ENCODE peak calls at places on chromosome 21, in seven cellular contexts. T, I, F, M, O, J and V are unnamed samples.

GRCh38 chr21:38041493-38041892 is 125.2 kb upstream of the KCNJ6 start:
- DNase-seq in T (no peak), I (no peak), F (no peak), M (no peak), O (no peak), J (no peak), V (no peak)

GRCh38 chr21:17414766-17415165 is 98.1 kb upstream of the CXADR start:
- DNase-seq in T (no peak), I (no peak), F (no peak), M (no peak), O (no peak), J (no peak), V (no peak)

GRCh38 chr21:45583831-45584509 is 41.7 kb upstream of the SLC19A1 start:
- DNase-seq in T (no peak), I (no peak), F (no peak), M (no peak), O (no peak), J (no peak), V (no peak)

GRCh38 chr21:45853703-45854342 is 127.7 kb upstream of the COL6A1 start:
- DNase-seq in T (no peak), I (no peak), F (no peak), M (no peak), O (no peak), J (no peak), V (no peak)

GRCh38 chr21:15706686-15707085 is 23.1 kb upstream of the USP25 start:
- DNase-seq in T (peak), I (no peak), F (peak), M (no peak), O (no peak), J (no peak), V (peak)

GRCh38 chr21:18467715-18468114 is 64.1 kb upstream of the TMPRSS15 start:
- DNase-seq in T (no peak), I (no peak), F (no peak), M (no peak), O (no peak), J (no peak), V (no peak)

GRCh38 chr21:32415451-32415850 is 2.9 kb downstream of the EVA1C start:
- DNase-seq in T (no peak), I (no peak), F (no peak), M (no peak), O (no peak), J (no peak), V (no peak)

GRCh38 chr21:30227633-30228404 is 11.9 kb upstream of the CLDN8 start:
- DNase-seq in T (no peak), I (no peak), F (peak), M (no peak), O (peak), J (no peak), V (peak)

GRCh38 chr21:36693144-36694040 is 5.5 kb upstream of the SIM2 start:
- DNase-seq in T (no peak), I (no peak), F (no peak), M (no peak), O (no peak), J (no peak), V (no peak)

GRCh38 chr21:37914211-37914900 is 1.9 kb downstream of the KCNJ6 start:
- DNase-seq in T (no peak), I (peak), F (peak), M (no peak), O (no peak), J (no peak), V (no peak)